ENCODE peak calls at places on chromosomes 11 and 22, in seven cellular contexts. E is CD8-positive, alpha-beta memory T cell; C is CD4-positive, CD25-positive, alpha-beta regulatory T cell; K is NCI-H748 treated with DMSO at 0.1 percent for 48 hours; Y is GM10248; I is nucleus accumbens; Q is HCEC 1CT. J is an unnamed sample.

GRCh38 chr22:21632237-21632895 is at the start of gene CCDC116:
- DNase-seq in E (peak), C (peak), K (peak), Y (no peak), I (no peak), Q (no peak), J (peak)

GRCh38 chr11:36361472-36361871 is 65.4 kb downstream of the PRR5L start:
- DNase-seq in E (no peak), C (no peak), K (no peak), Y (no peak), I (no peak), Q (no peak), J (no peak)

GRCh38 chr11:786235-787083 is 3.4 kb downstream of the CEND1 start:
- DNase-seq in E (no peak), C (no peak), K (no peak), Y (no peak), I (no peak), Q (no peak), J (no peak)

GRCh38 chr11:26950260-26950719 is 43.6 kb upstream of the FIBIN start:
- DNase-seq in E (no peak), C (no peak), K (no peak), Y (no peak), I (no peak), Q (peak), J (no peak)

GRCh38 chr11:129803533-129803932 is 12.1 kb upstream of the TMEM45B start:
- DNase-seq in E (no peak), C (no peak), K (no peak), Y (no peak), I (no peak), Q (no peak), J (no peak)

GRCh38 chr11:117583063-117583801 is 213.8 kb downstream of the DSCAML1 start:
- DNase-seq in E (no peak), C (no peak), K (no peak), Y (no peak), I (no peak), Q (no peak), J (no peak)

GRCh38 chr22:50012201-50013181 is at the start of gene IL17REL:
- DNase-seq in E (no peak), C (no peak), K (no peak), Y (no peak), I (no peak), Q (no peak), J (no peak)

GRCh38 chr11:116874251-116874650 is 36.8 kb upstream of the APOA1 start:
- DNase-seq in E (no peak), C (no peak), K (no peak), Y (no peak), I (no peak), Q (peak), J (no peak)

GRCh38 chr11:117145393-117145761 is 1.3 kb downstream of the PAFAH1B2 start:
- DNase-seq in E (no peak), C (peak), K (no peak), Y (peak), I (no peak), Q (peak), J (peak)

GRCh38 chr11:45031912-45032519 is 81.3 kb upstream of the TP53I11 start:
- DNase-seq in E (no peak), C (no peak), K (no peak), Y (peak), I (no peak), Q (no peak), J (no peak)

GRCh38 chr11:8650401-8650990 is 32.0 kb downstream of the TRIM66 start:
- DNase-seq in E (no peak), C (no peak), K (no peak), Y (no peak), I (no peak), Q (peak), J (no peak)

GRCh38 chr11:80855975-80856524 is 1415.2 kb upstream of the TENM4 start:
- DNase-seq in E (no peak), C (no peak), K (no peak), Y (no peak), I (no peak), Q (peak), J (no peak)

GRCh38 chr11:705646-706438 is at the start of gene EPS8L2:
- DNase-seq in E (no peak), C (no peak), K (no peak), Y (peak), I (no peak), Q (no peak), J (no peak)

GRCh38 chr11:65743928-65744698 is 23.5 kb upstream of the RNASEH2C start:
- DNase-seq in E (no peak), C (no peak), K (peak), Y (no peak), I (no peak), Q (peak), J (no peak)

GRCh38 chr11:116955949-116956348 is 118.5 kb upstream of the APOA1 start:
- DNase-seq in E (no peak), C (no peak), K (no peak), Y (no peak), I (no peak), Q (no peak), J (no peak)

GRCh38 chr11:68146704-68147474 is 25.7 kb upstream of the CHKA start:
- DNase-seq in E (no peak), C (no peak), K (peak), Y (no peak), I (no peak), Q (no peak), J (no peak)